ENCODE peak calls at places on chromosomes 6 and 20, in four cellular contexts. Y is HepG2, K is K562, Z is GM12878. J is an unnamed sample.

GRCh38 chr6:89840538-89840937 is 10.9 kb downstream of the CASP8AP2 start:
- DNase-seq in K (peak), Z (no peak), Y (no peak), J (no peak)

GRCh38 chr6:138307352-138307751 is 70.4 kb upstream of the SMIM28 start:
- DNase-seq in Y (no peak), K (no peak), Z (no peak), J (no peak)

GRCh38 chr6:42075159-42075838 is 25.0 kb downstream of the TAF8 start:
- DNase-seq in K (peak), Y (peak), Z (no peak), J (peak)

GRCh38 chr6:106370639-106371038 is 10.1 kb downstream of the CRYBG1 start:
- DNase-seq in Z (no peak), K (no peak), Y (no peak), J (no peak)

GRCh38 chr6:81204741-81205140 is 547.7 kb downstream of the TENT5A start:
- DNase-seq in Z (no peak), Y (no peak), K (no peak), J (no peak)

GRCh38 chr6:56244528-56245253 is 2.7 kb downstream of the COL21A1 start:
- DNase-seq in Z (no peak), K (no peak), Y (no peak), J (no peak)

GRCh38 chr6:29826271-29826670 is 1.4 kb upstream of the HLA-G start:
- DNase-seq in Y (no peak), Z (no peak), K (no peak), J (no peak)

GRCh38 chr6:25217275-25217674 is 61.9 kb upstream of the CARMIL1 start:
- DNase-seq in Z (no peak), K (no peak), Y (no peak), J (no peak)

GRCh38 chr6:158754738-158755137 is 64.4 kb downstream of the EZR start:
- DNase-seq in Y (no peak), K (no peak), Z (no peak), J (no peak)

GRCh38 chr6:14305131-14305530 is 187.6 kb downstream of the CD83 start:
- DNase-seq in Y (no peak), K (no peak), Z (no peak), J (no peak)

GRCh38 chr6:44117397-44118128 is 9.7 kb downstream of the MRPL14 start:
- DNase-seq in Z (no peak), K (no peak), Y (no peak), J (no peak)

GRCh38 chr6:169326067-169326799 is 72.6 kb upstream of the THBS2 start:
- DNase-seq in K (no peak), Y (peak), Z (no peak), J (peak)

GRCh38 chr6:34143884-34144580 is 1.9 kb downstream of the GRM4 start:
- DNase-seq in Z (no peak), Y (peak), K (peak), J (peak)

DNA sequence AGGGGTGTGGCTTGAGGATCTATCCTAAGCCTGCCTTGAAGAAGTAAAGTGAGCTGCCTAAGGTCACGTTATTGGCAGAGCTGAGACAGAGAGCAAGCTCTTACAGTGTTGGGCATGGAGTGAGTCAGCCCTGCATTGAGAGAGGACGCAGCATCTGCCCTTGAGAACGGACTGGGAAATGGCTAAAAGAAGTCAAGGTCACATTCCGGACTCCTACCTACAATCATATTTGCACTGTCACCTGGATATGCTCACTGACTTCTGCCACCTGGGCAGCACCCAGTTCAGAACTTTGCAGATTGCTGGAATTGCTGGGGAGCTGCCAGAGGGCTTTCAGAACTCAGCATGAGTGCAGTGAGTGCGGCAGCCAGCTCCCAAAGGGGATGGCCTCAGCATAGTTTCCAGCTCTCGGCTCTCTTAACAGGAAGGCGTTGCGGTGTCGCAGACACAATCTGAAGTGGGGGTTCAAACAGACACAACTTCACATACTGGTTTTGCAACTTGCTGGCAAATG is 199.3 kb upstream of the SGK1 start:
- DNase-seq in K (no peak), Y (peak), Z (no peak), J (peak)
- TF ChIP-seq BRCA1 in K (no peak), Y (no peak), Z (no peak), J (no peak)

GRCh38 chr6:52574709-52575489 is 2.0 kb downstream of the TRAM2 start:
- DNase-seq in Y (no peak), K (peak), Z (peak), J (no peak)
- TF ChIP-seq CHD2 in Y (no peak), K (no peak), Z (no peak), J (no peak)

GRCh38 chr20:48660788-48661187 is 167.0 kb downstream of the PREX1 start:
- DNase-seq in K (no peak), Z (no peak), Y (no peak), J (no peak)
- TF ChIP-seq BRCA1 in K (no peak), Z (no peak), Y (no peak), J (no peak)

GRCh38 chr6:119979862-119980261 is 630.3 kb upstream of the MAN1A1 start:
- DNase-seq in K (no peak), Z (no peak), Y (peak), J (no peak)
- TF ChIP-seq CHD2 in K (no peak), Z (no peak), Y (no peak), J (no peak)

DNA sequence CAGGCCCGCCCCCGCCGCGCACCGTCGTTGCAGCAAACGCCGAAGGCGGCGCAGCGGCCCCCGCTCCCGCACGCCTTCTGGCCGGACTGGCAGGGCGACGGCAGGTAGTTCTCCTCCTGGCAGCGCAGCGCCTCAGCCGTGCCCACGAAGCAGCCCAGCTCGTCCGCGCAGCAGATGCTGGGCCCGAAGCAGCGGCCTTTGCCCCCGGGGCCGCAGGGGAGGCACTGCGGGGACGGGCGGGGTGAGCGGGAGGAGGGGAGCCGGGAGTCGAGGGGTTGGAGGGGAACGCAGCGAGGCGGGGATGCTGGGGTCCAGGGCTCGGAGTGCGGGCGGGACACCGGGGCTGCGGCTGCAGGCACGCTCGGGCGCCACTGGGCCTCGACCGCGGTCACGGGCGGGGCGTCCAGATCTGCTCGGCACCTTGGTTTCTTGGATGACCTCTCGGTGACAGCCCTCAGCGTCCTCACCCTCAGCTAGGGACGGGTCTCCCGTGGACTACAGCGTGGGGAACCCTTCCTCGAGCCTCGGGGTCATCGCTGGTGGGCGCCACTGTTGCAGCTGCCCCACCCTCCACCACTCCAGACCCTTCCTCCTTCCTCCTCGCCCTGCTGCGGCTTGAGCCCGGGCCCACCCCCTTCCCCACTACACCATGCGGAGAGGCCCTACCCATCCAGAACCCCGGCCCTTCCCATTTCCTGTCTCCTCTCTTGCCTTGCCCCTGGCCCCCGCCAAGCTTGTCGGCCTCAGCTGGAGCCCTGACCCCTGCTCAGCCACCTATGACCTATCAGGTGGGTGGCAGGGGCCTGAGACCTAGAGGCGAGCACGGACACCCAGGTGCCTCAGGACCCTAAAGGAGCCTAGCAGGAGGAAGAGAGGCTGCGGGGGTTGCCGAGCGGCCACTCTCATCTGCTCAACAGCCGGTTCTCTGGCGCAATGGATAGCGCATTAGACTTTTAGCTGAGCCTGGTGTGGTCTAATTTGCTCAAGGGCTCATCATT is 1.3 kb downstream of the AVP start:
- DNase-seq in Y (peak), K (no peak), Z (no peak), J (peak)
- TF ChIP-seq BRCA1 in Y (no peak), K (no peak), Z (no peak), J (no peak)

DNA sequence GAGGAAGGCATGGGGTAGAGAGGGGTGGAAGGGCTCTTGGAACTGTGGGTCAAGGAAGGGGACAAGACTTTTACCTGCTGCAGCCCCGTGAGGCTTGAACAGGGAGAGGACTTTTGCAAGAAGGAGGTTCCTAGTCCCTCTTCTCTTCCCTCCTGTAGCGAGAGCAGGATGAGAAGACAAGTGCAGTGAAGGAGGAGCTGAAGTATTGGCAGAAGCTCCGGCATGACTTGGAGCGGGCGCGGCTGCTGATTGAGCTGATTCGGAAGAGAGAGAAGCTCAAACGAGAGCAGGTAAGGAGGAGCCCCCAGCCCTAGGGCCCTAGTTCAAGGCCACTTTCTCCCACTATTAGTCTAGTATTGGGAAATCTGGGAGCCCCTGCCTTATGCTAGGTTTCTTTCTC is 10.6 kb downstream of the BRPF3 start:
- DNase-seq in K (no peak), Z (no peak), Y (no peak), J (no peak)
- TF ChIP-seq CHD2 in K (no peak), Z (no peak), Y (no peak), J (no peak)

DNA sequence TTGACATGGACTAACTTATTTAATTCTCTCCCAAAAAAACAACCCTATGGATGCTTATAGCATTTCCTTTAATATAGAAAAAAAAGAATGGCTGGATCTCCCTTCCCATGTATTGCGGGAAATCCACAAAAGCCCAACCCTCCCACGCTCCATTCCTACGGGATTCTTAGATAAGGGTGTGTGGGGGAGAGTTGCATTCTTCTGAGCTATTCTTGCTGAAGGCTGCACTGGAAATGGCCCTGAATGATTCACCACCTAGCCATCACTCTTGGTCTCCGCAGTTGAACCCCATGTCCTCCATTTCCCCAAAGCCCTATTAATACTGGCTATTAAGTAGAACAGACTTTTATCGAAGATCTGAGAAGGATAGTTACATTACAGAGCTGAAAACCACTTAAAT is 41.9 kb upstream of the ADGRF5 start:
- DNase-seq in K (no peak), Y (no peak), Z (no peak), J (no peak)
- TF ChIP-seq BRCA1 in K (no peak), Y (no peak), Z (no peak), J (no peak)

GRCh38 chr20:32600681-32601237 is 15.6 kb upstream of the NOL4L start:
- DNase-seq in Z (no peak), K (no peak), Y (no peak), J (no peak)

GRCh38 chr20:32602273-32602672 is 17.1 kb upstream of the NOL4L start:
- DNase-seq in Z (no peak), K (no peak), Y (no peak), J (no peak)

GRCh38 chr20:32606107-32606506 is 21.0 kb upstream of the NOL4L start:
- DNase-seq in K (no peak), Z (no peak), Y (no peak), J (no peak)

GRCh38 chr20:32605167-32605656 is 20.1 kb upstream of the NOL4L start:
- DNase-seq in K (no peak), Z (no peak), Y (no peak), J (no peak)

GRCh38 chr20:32603046-32603726 is 18.1 kb upstream of the NOL4L start:
- DNase-seq in K (no peak), Y (no peak), Z (no peak), J (no peak)
- TF ChIP-seq CHD2 in K (no peak), Y (no peak), Z (no peak), J (no peak)

GRCh38 chr20:21511485-21511849 is 2.4 kb downstream of the NKX2-2 start:
- DNase-seq in Y (no peak), Z (no peak), K (no peak), J (no peak)

GRCh38 chr20:21509079-21509596 is 4.7 kb downstream of the NKX2-2 start:
- DNase-seq in Y (no peak), Z (no peak), K (no peak), J (peak)

GRCh38 chr20:21509597-21510331 is 4.1 kb downstream of the NKX2-2 start:
- DNase-seq in Y (no peak), Z (no peak), K (no peak), J (peak)

GRCh38 chr20:21510995-21511394 is 2.9 kb downstream of the NKX2-2 start:
- DNase-seq in K (no peak), Y (no peak), Z (no peak), J (no peak)

DNA sequence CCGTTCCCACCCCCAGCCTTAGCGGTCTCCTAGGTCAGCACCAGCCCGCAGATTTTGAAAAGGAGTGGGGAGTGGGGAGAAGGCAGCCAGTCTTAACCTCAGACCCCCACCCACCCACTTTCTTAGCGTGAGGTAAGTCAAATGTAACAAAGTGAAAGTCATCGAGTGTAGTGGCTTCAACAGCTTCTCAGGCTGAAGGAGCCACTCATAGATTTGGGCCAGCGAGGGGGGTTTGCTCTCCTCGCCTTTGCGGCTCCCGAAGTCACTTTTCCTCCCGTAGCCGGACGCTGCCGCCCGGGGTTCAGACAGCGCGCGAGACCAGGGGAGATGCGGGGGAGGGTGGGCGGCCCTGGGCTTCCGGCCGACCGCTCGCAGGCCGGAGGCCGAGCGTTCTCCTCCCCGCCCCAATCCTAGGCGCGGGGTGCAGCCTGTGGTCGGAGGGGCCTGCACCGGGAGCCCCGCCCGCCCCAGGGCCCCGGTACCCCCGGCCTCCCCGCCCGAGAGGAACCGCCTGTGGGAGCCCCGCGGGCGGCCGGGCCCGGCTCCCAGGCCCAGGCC is 3.4 kb downstream of the NKX2-2 start:
- DNase-seq in Y (no peak), K (no peak), Z (no peak), J (peak)
- TF ChIP-seq BRCA1 in Y (no peak), K (no peak), Z (no peak), J (no peak)

GRCh38 chr6:26477431-26477830 is 19.7 kb downstream of the BTN2A1 start:
- DNase-seq in K (no peak), Z (no peak), Y (no peak), J (no peak)

GRCh38 chr6:26475823-26476729 is 18.3 kb downstream of the BTN2A1 start:
- DNase-seq in Y (peak), K (no peak), Z (no peak), J (no peak)

GRCh38 chr6:26476893-26477292 is 19.1 kb downstream of the BTN2A1 start:
- DNase-seq in Z (no peak), K (no peak), Y (no peak), J (no peak)

GRCh38 chr6:26478985-26479278 is 21.2 kb upstream of the BTN1A1 start:
- DNase-seq in Z (no peak), Y (no peak), K (no peak), J (no peak)

DNA sequence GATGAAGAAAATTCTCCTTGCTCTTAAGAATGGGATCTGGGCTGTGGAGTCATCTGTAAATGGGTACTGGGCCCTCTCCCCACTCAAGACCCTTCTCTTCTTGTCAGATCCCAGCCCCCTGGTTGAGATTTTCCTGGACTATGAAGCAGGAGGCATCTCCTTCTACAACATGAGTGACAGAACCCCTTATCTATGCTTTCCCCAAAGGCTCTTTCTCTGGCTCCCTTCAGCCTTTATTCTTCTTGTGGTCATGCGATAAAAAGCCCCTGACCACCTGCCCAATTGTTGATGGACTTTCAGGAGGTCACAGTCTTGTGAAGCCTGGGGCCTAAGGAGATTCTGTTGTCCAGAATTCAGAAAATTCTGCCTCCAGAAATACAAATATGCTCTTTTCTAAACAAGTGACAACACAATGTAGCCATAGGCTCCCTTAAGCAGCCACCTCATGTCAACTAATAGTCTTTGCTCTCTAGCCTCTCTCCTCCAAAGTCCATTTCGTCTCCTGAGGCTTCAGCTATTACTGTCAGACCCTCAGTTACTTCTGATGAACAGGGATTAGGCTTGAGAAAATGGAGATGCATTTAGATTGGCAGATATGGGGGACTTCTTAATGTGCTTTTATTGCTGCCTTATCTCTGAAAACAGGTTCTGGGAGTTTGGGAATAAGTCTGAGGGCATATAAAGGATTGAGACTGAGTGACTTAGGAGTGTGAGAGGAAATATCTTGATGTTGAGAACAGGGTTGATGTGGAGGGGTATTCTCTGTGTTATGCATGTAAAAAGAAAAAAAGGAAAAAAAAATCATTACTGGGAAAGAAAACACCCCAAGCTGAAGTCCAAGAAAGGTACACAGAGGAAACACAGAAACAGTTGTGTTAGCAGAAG is 20.6 kb downstream of the BTN2A1 start:
- DNase-seq in Z (no peak), K (peak), Y (no peak), J (no peak)
- TF ChIP-seq CHD2 in Z (no peak), K (no peak), Y (no peak), J (no peak)

J was measured in H1.